ENCODE peak calls at places on chromosomes 7 and 10, in six cellular contexts. One of them, this sample, is unnamed.

GRCh38 chr10:21299330-21299729 is 226.2 kb downstream of the SKIDA1 start:
- DNase-seq in astrocyte: no peak
- DNase-seq in tibial nerve: no peak
- DNase-seq in CD8-positive, alpha-beta memory T cell: no peak
- DNase-seq in ovary: no peak
- DNase-seq in BJ: no peak
- DNase-seq in this sample: no peak

GRCh38 chr7:151940048-151940845 is 16.0 kb upstream of the GALNTL5 start:
- DNase-seq in astrocyte: peak; percentile 44
- DNase-seq in tibial nerve: no peak
- DNase-seq in CD8-positive, alpha-beta memory T cell: no peak
- DNase-seq in ovary: no peak
- DNase-seq in BJ: peak; percentile 0
- DNase-seq in this sample: no peak

GRCh38 chr7:13920053-13920697 is 69.3 kb downstream of the ETV1 start:
- DNase-seq in astrocyte: peak; percentile 100
- DNase-seq in tibial nerve: no peak
- DNase-seq in CD8-positive, alpha-beta memory T cell: no peak
- DNase-seq in ovary: no peak
- DNase-seq in BJ: peak; percentile 97
- DNase-seq in this sample: no peak

GRCh38 chr10:102540023-102540422 is 36.3 kb downstream of the SUFU start:
- DNase-seq in astrocyte: no peak
- DNase-seq in tibial nerve: no peak
- DNase-seq in CD8-positive, alpha-beta memory T cell: no peak
- DNase-seq in ovary: no peak
- DNase-seq in BJ: no peak
- DNase-seq in this sample: peak; percentile 3

GRCh38 chr7:91683823-91684222 is 196.7 kb downstream of the MTERF1 start:
- DNase-seq in astrocyte: peak; percentile 87
- DNase-seq in tibial nerve: no peak
- DNase-seq in CD8-positive, alpha-beta memory T cell: no peak
- DNase-seq in ovary: no peak
- DNase-seq in BJ: no peak
- DNase-seq in this sample: peak; percentile 37

GRCh38 chr10:79488303-79488702 is 24.0 kb upstream of the EIF5AL1 start:
- DNase-seq in astrocyte: peak; percentile 88
- DNase-seq in tibial nerve: peak; percentile 67
- DNase-seq in CD8-positive, alpha-beta memory T cell: no peak
- DNase-seq in ovary: peak; percentile 43
- DNase-seq in BJ: peak; percentile 77
- DNase-seq in this sample: no peak

GRCh38 chr10:69769395-69769989 is 32.2 kb upstream of the COL13A1 start:
- DNase-seq in astrocyte: peak; percentile 76
- DNase-seq in tibial nerve: no peak
- DNase-seq in CD8-positive, alpha-beta memory T cell: no peak
- DNase-seq in ovary: peak; percentile 33
- DNase-seq in BJ: peak; percentile 55
- DNase-seq in this sample: no peak

GRCh38 chr7:2098056-2098455 is 134.7 kb downstream of the MAD1L1 start:
- DNase-seq in astrocyte: no peak
- DNase-seq in tibial nerve: no peak
- DNase-seq in CD8-positive, alpha-beta memory T cell: no peak
- DNase-seq in ovary: no peak
- DNase-seq in BJ: no peak
- DNase-seq in this sample: no peak

GRCh38 chr7:5543361-5543760 is 119.7 kb upstream of the TNRC18 start:
- DNase-seq in astrocyte: no peak
- DNase-seq in tibial nerve: no peak
- DNase-seq in CD8-positive, alpha-beta memory T cell: no peak
- DNase-seq in ovary: no peak
- DNase-seq in BJ: no peak
- DNase-seq in this sample: no peak

GRCh38 chr7:127978421-127978820 is 52.8 kb downstream of the LRRC4 start:
- DNase-seq in astrocyte: no peak
- DNase-seq in tibial nerve: no peak
- DNase-seq in CD8-positive, alpha-beta memory T cell: no peak
- DNase-seq in ovary: no peak
- DNase-seq in BJ: no peak
- DNase-seq in this sample: no peak

GRCh38 chr7:30996261-30996660 is 32.5 kb downstream of the GHRHR start:
- DNase-seq in astrocyte: no peak
- DNase-seq in tibial nerve: no peak
- DNase-seq in CD8-positive, alpha-beta memory T cell: no peak
- DNase-seq in ovary: no peak
- DNase-seq in BJ: no peak
- DNase-seq in this sample: no peak

GRCh38 chr7:47180268-47180826 is 401.6 kb downstream of the TNS3 start:
- DNase-seq in astrocyte: peak; percentile 27
- DNase-seq in tibial nerve: peak; percentile 18
- DNase-seq in CD8-positive, alpha-beta memory T cell: no peak
- DNase-seq in ovary: peak; percentile 61
- DNase-seq in BJ: no peak
- DNase-seq in this sample: peak; percentile 17

GRCh38 chr7:1049006-1049741 is 4.8 kb downstream of the GPR146 start:
- DNase-seq in astrocyte: no peak
- DNase-seq in tibial nerve: no peak
- DNase-seq in CD8-positive, alpha-beta memory T cell: no peak
- DNase-seq in ovary: no peak
- DNase-seq in BJ: no peak
- DNase-seq in this sample: no peak

GRCh38 chr7:142629588-142630260 is 119.5 kb upstream of the PRSS1 start:
- DNase-seq in astrocyte: peak; percentile 74
- DNase-seq in tibial nerve: no peak
- DNase-seq in CD8-positive, alpha-beta memory T cell: no peak
- DNase-seq in ovary: no peak
- DNase-seq in BJ: peak; percentile 37
- DNase-seq in this sample: no peak

GRCh38 chr7:77684030-77684429 is 12.2 kb upstream of the RSBN1L start:
- DNase-seq in astrocyte: peak; percentile 36
- DNase-seq in tibial nerve: peak; percentile 35
- DNase-seq in CD8-positive, alpha-beta memory T cell: no peak
- DNase-seq in ovary: no peak
- DNase-seq in BJ: no peak
- DNase-seq in this sample: no peak

GRCh38 chr10:72088879-72089585 is 681 bp upstream of the SPOCK2 start:
- DNase-seq in astrocyte: no peak
- DNase-seq in tibial nerve: no peak
- DNase-seq in CD8-positive, alpha-beta memory T cell: no peak
- DNase-seq in ovary: no peak
- DNase-seq in BJ: no peak
- DNase-seq in this sample: no peak

GRCh38 chr7:119271147-119271779 is 1001.7 kb upstream of the KCND2 start:
- DNase-seq in astrocyte: no peak
- DNase-seq in tibial nerve: no peak
- DNase-seq in CD8-positive, alpha-beta memory T cell: no peak
- DNase-seq in ovary: no peak
- DNase-seq in BJ: no peak
- DNase-seq in this sample: no peak

GRCh38 chr10:52864459-52865106 is 92.0 kb upstream of the MBL2 start:
- DNase-seq in astrocyte: peak; percentile 95
- DNase-seq in tibial nerve: peak; percentile 49
- DNase-seq in CD8-positive, alpha-beta memory T cell: no peak
- DNase-seq in ovary: peak; percentile 40
- DNase-seq in BJ: peak; percentile 89
- DNase-seq in this sample: no peak

GRCh38 chr7:119783799-119784198 is 489.2 kb upstream of the KCND2 start:
- DNase-seq in astrocyte: peak; percentile 35
- DNase-seq in tibial nerve: no peak
- DNase-seq in CD8-positive, alpha-beta memory T cell: no peak
- DNase-seq in ovary: no peak
- DNase-seq in BJ: no peak
- DNase-seq in this sample: no peak

GRCh38 chr10:119301397-119301796 is 94.0 kb downstream of the GRK5 start:
- DNase-seq in astrocyte: no peak
- DNase-seq in tibial nerve: no peak
- DNase-seq in CD8-positive, alpha-beta memory T cell: peak; percentile 47
- DNase-seq in ovary: no peak
- DNase-seq in BJ: no peak
- DNase-seq in this sample: peak; percentile 56

GRCh38 chr7:37921340-37921805 is 933 bp downstream of the EPDR1 start:
- DNase-seq in astrocyte: peak; percentile 38
- DNase-seq in tibial nerve: no peak
- DNase-seq in CD8-positive, alpha-beta memory T cell: no peak
- DNase-seq in ovary: peak; percentile 67
- DNase-seq in BJ: no peak
- DNase-seq in this sample: peak; percentile 69

GRCh38 chr10:126907423-126907970 is 2.3 kb downstream of the DOCK1 start:
- DNase-seq in astrocyte: no peak
- DNase-seq in tibial nerve: no peak
- DNase-seq in CD8-positive, alpha-beta memory T cell: no peak
- DNase-seq in ovary: no peak
- DNase-seq in BJ: no peak
- DNase-seq in this sample: no peak

GRCh38 chr10:126905776-126906703 is 812 bp downstream of the DOCK1 start:
- DNase-seq in astrocyte: no peak
- DNase-seq in tibial nerve: no peak
- DNase-seq in CD8-positive, alpha-beta memory T cell: no peak
- DNase-seq in ovary: peak; percentile 60
- DNase-seq in BJ: no peak
- DNase-seq in this sample: no peak

GRCh38 chr10:126904807-126905686 is at the start of gene DOCK1:
- DNase-seq in astrocyte: peak; percentile 55
- DNase-seq in tibial nerve: peak; percentile 33
- DNase-seq in CD8-positive, alpha-beta memory T cell: no peak
- DNase-seq in ovary: peak; percentile 73
- DNase-seq in BJ: no peak
- DNase-seq in this sample: no peak

GRCh38 chr10:126908225-126908624 is 3.0 kb downstream of the DOCK1 start:
- DNase-seq in astrocyte: no peak
- DNase-seq in tibial nerve: no peak
- DNase-seq in CD8-positive, alpha-beta memory T cell: no peak
- DNase-seq in ovary: no peak
- DNase-seq in BJ: no peak
- DNase-seq in this sample: no peak

GRCh38 chr10:126906704-126907422 is 1.6 kb downstream of the DOCK1 start:
- DNase-seq in astrocyte: no peak
- DNase-seq in tibial nerve: no peak
- DNase-seq in CD8-positive, alpha-beta memory T cell: no peak
- DNase-seq in ovary: no peak
- DNase-seq in BJ: no peak
- DNase-seq in this sample: no peak
- H3K4me3 ChIP-seq in astrocyte: peak overlapping the region; percentile 64
- H3K4me3 ChIP-seq in tibial nerve: peak overlapping the region; percentile 71
- H3K4me3 ChIP-seq in CD8-positive, alpha-beta memory T cell: no peak overlapping the region
- H3K4me3 ChIP-seq in ovary: no peak overlapping the region
- H3K4me3 ChIP-seq in BJ: peak overlapping the region; percentile 86
- H3K4me3 ChIP-seq in this sample: no peak overlapping the region

DNA sequence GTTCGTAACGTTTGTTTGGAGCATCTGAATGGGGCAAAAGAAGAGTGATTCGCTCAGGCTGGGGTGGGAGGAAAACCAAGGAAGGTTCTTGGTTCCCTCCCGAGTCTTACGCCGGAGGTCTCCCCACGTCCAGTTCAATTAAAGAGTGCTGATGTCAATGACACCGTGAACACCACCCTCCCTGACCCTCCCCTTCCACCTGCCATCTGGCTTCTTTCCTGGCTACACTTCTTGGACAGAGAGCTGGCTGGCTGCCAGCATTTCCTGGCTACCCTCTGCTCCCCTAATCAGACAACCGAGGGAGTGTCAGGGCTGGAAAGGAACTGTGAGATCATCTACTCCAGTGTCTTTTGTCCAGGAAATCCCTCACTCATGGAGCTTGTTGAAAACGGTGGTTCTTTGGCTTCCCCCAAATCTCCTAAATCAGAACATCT is 24.1 kb upstream of the FFAR4 start:
- DNase-seq in astrocyte: no peak
- DNase-seq in tibial nerve: no peak
- DNase-seq in CD8-positive, alpha-beta memory T cell: no peak
- DNase-seq in ovary: no peak
- DNase-seq in BJ: no peak
- DNase-seq in this sample: no peak
- H3K4me3 ChIP-seq in astrocyte: no peak overlapping the region
- H3K4me3 ChIP-seq in tibial nerve: peak overlapping the region; percentile 21
- H3K4me3 ChIP-seq in CD8-positive, alpha-beta memory T cell: no peak overlapping the region
- H3K4me3 ChIP-seq in ovary: no peak overlapping the region
- H3K4me3 ChIP-seq in BJ: peak overlapping the region; percentile 4
- H3K4me3 ChIP-seq in this sample: no peak overlapping the region

GRCh38 chr7:108423089-108423989 is 32.9 kb downstream of the NRCAM start:
- DNase-seq in astrocyte: no peak
- DNase-seq in tibial nerve: no peak
- DNase-seq in CD8-positive, alpha-beta memory T cell: no peak
- DNase-seq in ovary: no peak
- DNase-seq in BJ: no peak
- DNase-seq in this sample: no peak

GRCh38 chr7:108424013-108424412 is 32.2 kb downstream of the NRCAM start:
- DNase-seq in astrocyte: no peak
- DNase-seq in tibial nerve: no peak
- DNase-seq in CD8-positive, alpha-beta memory T cell: no peak
- DNase-seq in ovary: no peak
- DNase-seq in BJ: no peak
- DNase-seq in this sample: no peak

GRCh38 chr7:108419961-108420360 is 36.3 kb downstream of the NRCAM start:
- DNase-seq in astrocyte: peak; percentile 44
- DNase-seq in tibial nerve: no peak
- DNase-seq in CD8-positive, alpha-beta memory T cell: no peak
- DNase-seq in ovary: no peak
- DNase-seq in BJ: no peak
- DNase-seq in this sample: no peak

GRCh38 chr7:108420482-108420908 is 35.7 kb downstream of the NRCAM start:
- DNase-seq in astrocyte: peak; percentile 77
- DNase-seq in tibial nerve: no peak
- DNase-seq in CD8-positive, alpha-beta memory T cell: no peak
- DNase-seq in ovary: no peak
- DNase-seq in BJ: no peak
- DNase-seq in this sample: no peak

DNA sequence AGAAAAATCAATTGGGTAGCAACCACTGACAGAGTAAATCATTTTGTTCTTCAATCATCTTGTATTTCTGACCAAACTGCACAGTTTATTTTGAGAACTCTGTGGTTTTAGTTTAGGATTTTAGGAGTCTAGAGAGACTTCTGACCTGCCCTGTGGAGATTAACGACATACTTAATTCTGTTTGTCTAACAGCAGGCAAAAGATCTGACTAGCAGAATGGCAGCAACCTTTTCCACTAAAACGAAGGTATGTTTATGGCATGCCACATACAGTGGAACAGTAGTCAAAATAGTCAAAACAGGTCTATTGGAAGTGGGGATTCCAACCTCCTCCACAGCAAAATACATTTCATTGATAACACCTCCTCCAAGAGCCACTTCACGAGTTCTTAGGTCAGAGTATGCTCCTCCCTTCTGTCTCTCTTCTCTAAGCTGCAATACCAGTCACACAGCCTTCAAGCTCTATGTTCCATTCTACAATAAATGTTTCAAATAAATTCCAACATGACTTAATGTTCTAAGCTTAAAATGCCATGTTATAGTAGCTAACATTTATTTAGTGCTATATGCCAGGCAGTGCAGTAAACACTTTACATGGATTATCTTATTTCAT is 34.4 kb downstream of the NRCAM start:
- DNase-seq in astrocyte: no peak
- DNase-seq in tibial nerve: no peak
- DNase-seq in CD8-positive, alpha-beta memory T cell: no peak
- DNase-seq in ovary: no peak
- DNase-seq in BJ: no peak
- DNase-seq in this sample: no peak
- H3K4me3 ChIP-seq in astrocyte: no peak overlapping the region
- H3K4me3 ChIP-seq in tibial nerve: no peak overlapping the region
- H3K4me3 ChIP-seq in CD8-positive, alpha-beta memory T cell: no peak overlapping the region
- H3K4me3 ChIP-seq in ovary: no peak overlapping the region
- H3K4me3 ChIP-seq in BJ: no peak overlapping the region
- H3K4me3 ChIP-seq in this sample: no peak overlapping the region

GRCh38 chr10:13959443-13960359 is 371.0 kb downstream of the FRMD4A start:
- DNase-seq in astrocyte: no peak
- DNase-seq in tibial nerve: no peak
- DNase-seq in CD8-positive, alpha-beta memory T cell: no peak
- DNase-seq in ovary: peak; percentile 27
- DNase-seq in BJ: no peak
- DNase-seq in this sample: no peak
- H3K4me3 ChIP-seq in astrocyte: no peak overlapping the region
- H3K4me3 ChIP-seq in tibial nerve: no peak overlapping the region
- H3K4me3 ChIP-seq in CD8-positive, alpha-beta memory T cell: no peak overlapping the region
- H3K4me3 ChIP-seq in ovary: no peak overlapping the region
- H3K4me3 ChIP-seq in BJ: no peak overlapping the region
- H3K4me3 ChIP-seq in this sample: no peak overlapping the region

This sample was measured in Jurkat, Clone E6-1.